ENCODE peak calls at places on chromosomes 3 and 15, in nine cellular contexts. I is progenitor cell of endocrine pancreas; Z is fibroblast of the aortic adventitia; P is HTR-8/SVneo; T is SW480; E is stimulated activated CD4-positive, alpha-beta T cell treated with anti-CD3 and anti-CD28 coated beads, Interleukin-15, amount 100 ng/mL, for 24 hours; D is Karpas-422; A is NCI-H526 treated with DMSO at 0.1 percent for 48 hours; S is T-cell. F is an unnamed sample.

GRCh38 chr3:101963902-101964362 is 114.6 kb downstream of the NFKBIZ start:
- DNase-seq in I (no peak), Z (peak), P (no peak), T (no peak), E (peak), D (no peak), A (no peak), S (no peak), F (no peak)

GRCh38 chr3:193240850-193241706 is at the start of gene PLAAT1:
- DNase-seq in I (peak), Z (peak), P (peak), T (peak), E (peak), D (no peak), A (peak), S (no peak), F (peak)

GRCh38 chr15:43511012-43511885 is 6.2 kb upstream of the MAP1A start:
- DNase-seq in I (no peak), Z (peak), P (no peak), T (peak), E (peak), D (peak), A (peak), S (no peak), F (peak)

GRCh38 chr15:73800662-73801345 is 47.7 kb upstream of the INSYN1 start:
- DNase-seq in I (no peak), Z (peak), P (peak), T (no peak), E (no peak), D (no peak), A (no peak), S (no peak), F (no peak)

GRCh38 chr3:168877899-168878298 is 782.2 kb upstream of the GOLIM4 start:
- DNase-seq in I (no peak), Z (no peak), P (no peak), T (no peak), E (no peak), D (no peak), A (peak), S (no peak), F (no peak)

GRCh38 chr3:71662553-71662952 is 62.6 kb downstream of the EIF4E3 start:
- DNase-seq in I (no peak), Z (no peak), P (no peak), T (no peak), E (no peak), D (no peak), A (no peak), S (no peak), F (no peak)

GRCh38 chr3:50340404-50341329 is at the start of gene RASSF1:
- DNase-seq in I (no peak), Z (peak), P (no peak), T (peak), E (peak), D (peak), A (no peak), S (peak), F (no peak)

GRCh38 chr15:33068531-33068990 is 126.0 kb downstream of the FMN1 start:
- DNase-seq in I (no peak), Z (no peak), P (no peak), T (peak), E (no peak), D (no peak), A (peak), S (no peak), F (peak)

GRCh38 chr3:98784666-98785600 is 21.8 kb downstream of the ST3GAL6 start:
- DNase-seq in I (no peak), Z (peak), P (peak), T (no peak), E (no peak), D (no peak), A (no peak), S (no peak), F (no peak)

GRCh38 chr15:65528461-65529060 is 1.7 kb upstream of the HACD3 start:
- DNase-seq in I (no peak), Z (no peak), P (no peak), T (no peak), E (no peak), D (peak), A (no peak), S (no peak), F (no peak)

GRCh38 chr3:159832024-159832423 is 156.6 kb upstream of the IL12A start:
- DNase-seq in I (no peak), Z (no peak), P (no peak), T (no peak), E (no peak), D (peak), A (no peak), S (no peak), F (no peak)

GRCh38 chr15:64894395-64895056 is 17.2 kb upstream of the ANKDD1A start:
- DNase-seq in I (peak), Z (no peak), P (no peak), T (no peak), E (peak), D (peak), A (no peak), S (peak), F (no peak)

GRCh38 chr3:112629425-112629824 is 11.5 kb downstream of the CCDC80 start:
- DNase-seq in I (no peak), Z (peak), P (peak), T (no peak), E (peak), D (no peak), A (no peak), S (no peak), F (no peak)

GRCh38 chr3:53846134-53846850 is at the start of the genes CHDH and IL17RB:
- DNase-seq in I (peak), Z (no peak), P (peak), T (peak), E (peak), D (no peak), A (peak), S (no peak), F (no peak)

GRCh38 chr15:80403712-80404056 is 498 bp upstream of the ARNT2 start:
- DNase-seq in I (peak), Z (no peak), P (no peak), T (no peak), E (no peak), D (no peak), A (peak), S (no peak), F (no peak)

GRCh38 chr3:171055336-171056178 is 29.0 kb upstream of the SLC2A2 start:
- DNase-seq in I (no peak), Z (peak), P (no peak), T (peak), E (no peak), D (no peak), A (peak), S (no peak), F (no peak)

GRCh38 chr3:196080997-196081833 is 675 bp downstream of the TFRC start:
- DNase-seq in I (peak), Z (peak), P (peak), T (peak), E (peak), D (peak), A (peak), S (peak), F (peak)

GRCh38 chr3:124115965-124116364 is 124.0 kb upstream of the ROPN1 start:
- DNase-seq in I (no peak), Z (no peak), P (no peak), T (no peak), E (no peak), D (no peak), A (no peak), S (no peak), F (no peak)

GRCh38 chr3:30518201-30518864 is 88.1 kb upstream of the TGFBR2 start:
- DNase-seq in I (no peak), Z (peak), P (no peak), T (no peak), E (no peak), D (no peak), A (no peak), S (no peak), F (no peak)

GRCh38 chr15:40016224-40016865 is 22.6 kb downstream of the SRP14 start:
- DNase-seq in I (no peak), Z (peak), P (no peak), T (no peak), E (no peak), D (no peak), A (no peak), S (no peak), F (no peak)

GRCh38 chr15:99407716-99408115 is 156.4 kb downstream of the LRRC28 start:
- DNase-seq in I (no peak), Z (no peak), P (no peak), T (no peak), E (no peak), D (no peak), A (no peak), S (no peak), F (no peak)

GRCh38 chr15:49288411-49288810 is 118.4 kb downstream of the GALK2 start:
- DNase-seq in I (no peak), Z (peak), P (no peak), T (no peak), E (no peak), D (no peak), A (no peak), S (no peak), F (no peak)

GRCh38 chr15:35431281-35431680 is 114.7 kb downstream of the DPH6 start:
- DNase-seq in I (no peak), Z (no peak), P (no peak), T (no peak), E (no peak), D (no peak), A (no peak), S (no peak), F (no peak)

GRCh38 chr3:126997455-126998038 is 14.6 kb downstream of the PLXNA1 start:
- DNase-seq in I (no peak), Z (no peak), P (no peak), T (no peak), E (no peak), D (no peak), A (no peak), S (no peak), F (no peak)

GRCh38 chr15:89419370-89419984 is 76.9 kb downstream of the RHCG start:
- DNase-seq in I (peak), Z (peak), P (peak), T (no peak), E (peak), D (peak), A (no peak), S (no peak), F (peak)

GRCh38 chr15:59170295-59170881 is 36.3 kb upstream of the LDHAL6B start:
- DNase-seq in I (no peak), Z (peak), P (no peak), T (peak), E (no peak), D (no peak), A (no peak), S (no peak), F (no peak)

GRCh38 chr15:46879067-46879770 is 838.1 kb upstream of the SEMA6D start:
- DNase-seq in I (no peak), Z (no peak), P (no peak), T (no peak), E (no peak), D (no peak), A (no peak), S (no peak), F (no peak)

GRCh38 chr15:29252231-29252630 is 17.4 kb downstream of the NSMCE3 start:
- DNase-seq in I (no peak), Z (no peak), P (no peak), T (no peak), E (no peak), D (no peak), A (no peak), S (no peak), F (no peak)